ENCODE peak calls at places on chromosomes 13 and 19, in five cellular contexts. F is breast epithelium, I is upper lobe of left lung, Y is spleen, W is stomach. C is an unnamed sample.

GRCh38 chr13:73767191-73767741 is 366.9 kb downstream of the KLF12 start:
- DNase-seq in I (no peak), Y (no peak), F (no peak), W (no peak), C (no peak)

GRCh38 chr13:90770334-90770733 is 577.2 kb upstream of the MIR17HG start:
- DNase-seq in Y (no peak), W (no peak), F (no peak), I (no peak), C (no peak)

GRCh38 chr19:1270854-1271527 is 1.9 kb downstream of the CIRBP start:
- DNase-seq in W (no peak), F (no peak), I (peak), Y (peak), C (no peak)

GRCh38 chr13:30510811-30511371 is 45.2 kb upstream of the HMGB1 start:
- DNase-seq in F (no peak), I (no peak), W (no peak), Y (no peak), C (no peak)

GRCh38 chr13:97141564-97142005 is 80.5 kb upstream of the MBNL2 start:
- DNase-seq in W (peak), F (peak), I (peak), Y (no peak), C (peak)

GRCh38 chr13:93797463-93797862 is 570.9 kb downstream of the GPC6 start:
- DNase-seq in W (no peak), I (no peak), Y (no peak), F (no peak), C (no peak)

GRCh38 chr19:623974-624373 is 9.4 kb downstream of the POLRMT start:
- DNase-seq in I (no peak), W (no peak), F (no peak), Y (no peak), C (no peak)

GRCh38 chr19:8421484-8422461 is 8.7 kb downstream of the MARCHF2 start:
- DNase-seq in F (no peak), W (peak), Y (no peak), I (no peak), C (no peak)

GRCh38 chr13:23608704-23609413 is 38.6 kb downstream of the TNFRSF19 start:
- DNase-seq in I (peak), F (no peak), Y (peak), W (no peak), C (no peak)

GRCh38 chr19:36572593-36573019 is 486 bp downstream of the ZNF529 start:
- DNase-seq in Y (no peak), F (no peak), W (no peak), I (no peak), C (no peak)

GRCh38 chr19:9309974-9310446 is 372 bp upstream of the ZNF699 start:
- DNase-seq in Y (peak), F (no peak), I (peak), W (peak), C (peak)

GRCh38 chr19:35461050-35461449 is 13.0 kb downstream of the FFAR2 start:
- DNase-seq in W (peak), Y (no peak), I (no peak), F (no peak), C (no peak)

GRCh38 chr13:65133094-65133493 is 2097.0 kb downstream of the PCDH9 start:
- DNase-seq in F (no peak), I (no peak), W (no peak), Y (no peak), C (no peak)

GRCh38 chr13:47908200-47908902 is 92.7 kb downstream of the SUCLA2 start:
- DNase-seq in F (no peak), Y (no peak), I (no peak), W (no peak), C (no peak)

GRCh38 chr19:46950526-46951235 is 69.0 kb upstream of the NPAS1 start:
- DNase-seq in I (no peak), F (no peak), Y (no peak), W (no peak), C (no peak)

GRCh38 chr13:49134305-49134704 is 85.8 kb upstream of the MLNR start:
- DNase-seq in I (no peak), Y (no peak), W (no peak), F (no peak), C (no peak)

GRCh38 chr13:43799191-43799590 is 12.4 kb upstream of the ENOX1 start:
- DNase-seq in W (no peak), F (no peak), I (no peak), Y (no peak), C (no peak)

GRCh38 chr13:102536695-102537485 is 59.9 kb upstream of the TPP2 start:
- DNase-seq in F (no peak), I (no peak), W (no peak), Y (no peak), C (no peak)

GRCh38 chr13:61536443-61536842 is 120.8 kb upstream of the PCDH20 start:
- DNase-seq in I (no peak), F (no peak), Y (no peak), W (no peak), C (no peak)

GRCh38 chr13:63124863-63125262 is 1709.2 kb upstream of the PCDH20 start:
- DNase-seq in I (no peak), W (no peak), F (no peak), Y (no peak), C (peak)

GRCh38 chr13:37417042-37417441 is 181.5 kb downstream of the POSTN start:
- DNase-seq in Y (no peak), F (no peak), W (no peak), I (no peak), C (peak)

GRCh38 chr13:99892866-99893504 is 78.6 kb downstream of the ZIC5 start:
- DNase-seq in I (no peak), W (no peak), Y (no peak), F (no peak), C (no peak)

GRCh38 chr13:99893567-99893966 is 78.0 kb downstream of the ZIC5 start:
- DNase-seq in Y (no peak), F (no peak), I (no peak), W (no peak), C (no peak)

GRCh38 chr13:99894105-99894504 is 77.5 kb downstream of the ZIC5 start:
- DNase-seq in Y (no peak), W (no peak), I (no peak), F (no peak), C (no peak)

GRCh38 chr13:99894835-99895427 is 76.6 kb downstream of the ZIC5 start:
- DNase-seq in F (no peak), Y (no peak), W (no peak), I (no peak), C (no peak)

DNA sequence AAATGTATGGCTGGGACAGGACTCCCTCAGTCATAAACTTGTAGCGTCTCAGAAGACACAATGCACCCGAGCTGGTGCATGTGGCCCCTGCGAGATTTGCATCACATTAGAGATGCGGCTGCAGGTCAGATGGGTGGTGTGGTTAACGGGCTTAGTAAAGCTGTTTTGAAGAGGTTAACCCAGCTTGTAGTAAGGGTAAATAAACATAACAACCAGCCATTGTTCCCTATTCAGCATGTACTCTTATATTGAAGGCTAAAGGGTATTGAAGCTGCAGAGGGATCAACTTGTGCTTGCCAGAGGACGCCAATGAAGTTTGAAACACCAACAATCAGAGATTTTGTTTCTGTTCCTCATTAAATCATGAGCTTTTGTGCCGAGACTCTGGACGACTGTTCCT is 79.4 kb downstream of the ZIC5 start:
- DNase-seq in F (no peak), I (no peak), Y (no peak), W (no peak), C (no peak)
- H3K4me3 ChIP-seq in F (no peak), I (no peak), Y (no peak), W (no peak), C (no peak)

DNA sequence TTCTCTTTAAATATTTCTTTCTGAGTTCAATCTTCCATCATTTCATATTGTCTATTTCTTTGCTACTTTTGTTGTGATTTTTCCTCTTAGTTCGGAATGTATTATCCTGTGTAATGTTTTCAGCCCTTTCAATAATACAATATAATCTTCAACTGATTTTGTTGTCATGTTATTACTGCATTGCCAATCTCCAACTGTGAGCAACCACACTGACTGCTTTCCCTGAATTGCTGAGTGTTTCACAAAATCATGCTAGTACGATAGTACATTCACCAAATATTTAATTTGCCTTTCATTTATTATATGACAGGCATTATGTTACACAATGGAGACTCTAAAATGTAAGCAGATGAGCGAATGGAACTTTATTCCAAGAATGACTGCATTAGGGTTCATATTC is 744.3 kb upstream of the ATXN8OS start:
- DNase-seq in I (no peak), F (no peak), W (no peak), Y (no peak), C (no peak)
- H3K27ac ChIP-seq in I (no peak), F (no peak), W (no peak), Y (no peak), C (no peak)

GRCh38 chr19:55209430-55210119 is at the start of gene PTPRH:
- DNase-seq in Y (no peak), I (no peak), W (peak), F (no peak), C (no peak)

GRCh38 chr19:55212447-55212846 is 3.1 kb upstream of the PTPRH start:
- DNase-seq in F (no peak), W (no peak), Y (no peak), I (peak), C (peak)

GRCh38 chr19:55208880-55209429 is 346 bp downstream of the PTPRH start:
- DNase-seq in Y (no peak), I (no peak), W (no peak), F (no peak), C (no peak)

GRCh38 chr19:55210120-55210493 is 806 bp upstream of the PTPRH start:
- DNase-seq in F (no peak), W (peak), Y (no peak), I (no peak), C (no peak)

DNA sequence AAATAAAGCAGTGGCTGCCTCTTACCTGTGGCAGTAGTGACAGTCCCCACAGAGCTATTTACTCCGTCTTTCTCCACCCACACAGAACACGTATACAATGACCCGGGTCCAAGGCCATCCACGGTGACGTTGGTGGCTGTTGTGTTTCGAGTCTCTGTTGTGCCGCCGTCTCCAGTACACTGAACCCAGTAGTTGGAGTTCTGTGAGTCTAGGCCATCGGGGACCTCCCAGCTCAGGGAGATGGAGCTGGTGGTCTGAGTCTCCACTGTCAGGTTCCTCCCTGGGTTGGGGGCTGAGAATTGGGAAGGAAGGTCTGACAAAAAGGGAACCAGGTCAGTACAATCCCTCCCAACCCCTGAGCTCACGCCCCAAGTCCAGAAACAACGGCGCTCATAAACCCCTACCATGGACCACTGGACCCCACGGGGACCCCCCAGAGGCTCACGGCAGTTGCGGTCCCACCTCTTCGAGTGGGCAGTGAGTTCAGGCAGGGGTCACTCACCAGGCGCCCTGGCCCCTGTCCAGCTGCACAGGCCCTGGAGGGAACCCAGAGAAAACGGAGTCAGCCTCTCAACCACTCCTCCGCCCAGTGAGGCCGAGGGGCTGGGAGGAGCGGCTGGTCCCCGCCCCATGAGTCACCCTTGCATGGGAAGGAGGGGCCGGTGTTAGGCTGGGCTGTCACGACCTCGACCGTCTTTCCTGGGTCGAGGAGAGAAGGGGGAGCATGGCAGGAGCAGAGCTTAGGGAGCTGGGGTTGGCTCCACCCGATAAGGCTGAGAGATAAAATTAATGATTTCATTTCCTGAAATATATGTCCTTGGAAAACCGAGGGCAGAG is 2.4 kb downstream of the PTPRH start:
- DNase-seq in Y (peak), F (peak), I (peak), W (peak), C (no peak)
- TF ChIP-seq POLR2AphosphoS5 in Y (peak), F (peak), I (no peak), W (peak), C (no peak)

GRCh38 chr13:32629866-32630265 is 43.6 kb downstream of the PDS5B start:
- DNase-seq in W (no peak), I (no peak), F (no peak), Y (no peak), C (no peak)
- H3K4me3 ChIP-seq in W (no peak), I (no peak), F (no peak), Y (no peak), C (no peak)

GRCh38 chr19:15453091-15453498 is 3.3 kb upstream of the WIZ start:
- DNase-seq in I (no peak), W (no peak), Y (no peak), F (no peak), C (no peak)
- H3K27ac ChIP-seq in I (peak), W (peak), Y (peak), F (peak), C (no peak)

GRCh38 chr19:5585461-5586299 is 17.9 kb upstream of the TINCR start:
- DNase-seq in I (no peak), Y (no peak), W (no peak), F (peak), C (no peak)
- TF ChIP-seq POLR2AphosphoS5 in I (no peak), Y (no peak), W (no peak), F (no peak), C (peak)